ENCODE peak calls at places on chromosomes 12 and 14, in seven cellular contexts. D, C, W, V, P, J and E are unnamed samples.

GRCh38 chr12:115375188-115375991 is 691.4 kb upstream of the TBX3 start:
- DNase-seq in P (peak; percentile 78), J (no peak), C (peak; percentile 28), W (no peak), D (peak; percentile 62), V (peak; percentile 71), E (no peak)

GRCh38 chr12:53938276-53939140 is at the start of gene HOXC13:
- DNase-seq in V (peak; percentile 9), D (peak; percentile 51), P (peak; percentile 68), W (peak; percentile 81), C (peak; percentile 33), J (peak; percentile 55), E (peak; percentile 62)

GRCh38 chr12:102543931-102544485 is 63.6 kb upstream of the IGF1 start:
- DNase-seq in C (no peak), J (no peak), W (no peak), P (no peak), V (no peak), D (no peak), E (no peak)

GRCh38 chr14:106062502-106063272 is 536.3 kb downstream of the TMEM121 start:
- DNase-seq in P (no peak), D (no peak), C (no peak), V (no peak), J (no peak), W (no peak), E (no peak)

GRCh38 chr12:11863478-11863906 is 207.2 kb upstream of the BCL2L14 start:
- DNase-seq in V (peak; percentile 28), W (peak; percentile 29), D (peak; percentile 48), J (no peak), P (peak; percentile 17), C (no peak), E (peak; percentile 43)

GRCh38 chr12:53299101-53299453 is 418 bp upstream of the MYG1 start:
- DNase-seq in W (no peak), V (peak; percentile 91), J (no peak), P (peak; percentile 91), D (peak; percentile 48), C (peak; percentile 23), E (no peak)

GRCh38 chr12:4643747-4644146 is 5.1 kb downstream of the AKAP3 start:
- DNase-seq in C (no peak), W (no peak), D (no peak), J (no peak), V (no peak), P (no peak), E (no peak)

GRCh38 chr14:71397371-71397770 is 490.1 kb downstream of the PCNX1 start:
- DNase-seq in D (peak; percentile 59), P (no peak), W (no peak), C (no peak), J (no peak), V (no peak), E (no peak)

GRCh38 chr12:47964102-47964723 is 817 bp downstream of the TMEM106C start:
- DNase-seq in J (no peak), D (no peak), V (no peak), P (no peak), W (peak; percentile 41), C (no peak), E (peak; percentile 44)

GRCh38 chr12:25712169-25712568 is 159.1 kb upstream of the LMNTD1 start:
- DNase-seq in J (no peak), D (no peak), P (no peak), C (no peak), V (no peak), W (no peak), E (no peak)

DNA sequence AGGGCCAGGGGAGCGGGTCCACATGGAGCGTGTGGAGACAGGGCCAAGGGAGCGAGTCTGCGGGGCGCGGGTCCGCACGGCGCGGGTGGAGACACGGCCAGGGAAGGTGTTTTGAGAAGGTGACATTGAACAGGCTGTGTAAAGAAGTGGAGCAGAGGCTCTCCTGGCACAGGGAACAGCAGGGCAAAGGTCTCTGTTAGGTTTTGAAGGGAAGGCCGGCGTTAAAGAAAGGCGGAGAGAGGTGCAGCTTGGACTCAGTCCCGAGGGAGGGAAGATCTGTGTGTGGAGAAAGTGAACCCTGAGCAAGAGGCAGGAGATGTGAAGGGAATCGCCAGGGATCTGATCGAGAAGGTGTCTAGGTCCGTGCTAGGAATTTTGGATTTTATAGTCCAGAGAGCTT is 1.8 kb downstream of the PXMP2 start:
- DNase-seq in D (no peak), W (peak; percentile 55), J (no peak), P (no peak), V (no peak), C (peak; percentile 44), E (no peak)
- H3K4me3 ChIP-seq in D (no peak overlapping the region), W (no peak overlapping the region), J (peak overlapping the region; percentile 11), P (no peak overlapping the region), V (no peak overlapping the region), C (peak overlapping the region; percentile 20), E (no peak overlapping the region)

DNA sequence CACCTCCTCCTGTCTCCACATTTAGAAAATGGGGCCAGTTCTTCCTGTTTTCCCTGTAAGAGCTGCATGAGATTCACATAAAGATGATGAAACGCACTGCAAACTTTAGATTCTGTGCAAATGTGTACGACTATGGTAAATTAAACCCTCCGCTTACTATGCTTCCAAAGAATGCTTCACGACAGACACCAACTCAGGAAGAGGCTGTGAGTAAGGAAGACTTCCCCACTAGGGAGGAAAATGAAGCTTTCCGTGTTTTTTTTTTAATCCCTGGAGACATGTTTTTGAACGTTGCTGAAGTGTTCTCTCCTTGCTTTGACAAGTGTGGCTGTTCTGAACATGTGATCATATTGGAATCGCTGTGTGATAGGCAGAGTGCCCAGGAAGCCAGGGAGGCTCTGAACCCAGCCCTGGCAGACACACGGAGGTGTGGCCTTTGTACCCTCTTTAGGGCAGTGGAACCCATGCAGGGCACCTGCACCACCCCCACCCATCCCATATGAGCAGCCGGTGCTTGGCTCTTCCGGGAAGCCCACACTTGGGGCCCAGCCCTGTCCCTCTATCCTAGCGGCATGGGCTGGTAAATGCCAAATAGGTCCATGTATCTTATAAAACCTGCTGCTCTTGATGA is 7.5 kb upstream of the SYNE3 start:
- DNase-seq in J (no peak), D (peak; percentile 89), C (peak; percentile 79), P (peak; percentile 65), V (peak; percentile 92), W (no peak), E (no peak)
- H3K4me3 ChIP-seq in J (no peak overlapping the region), D (no peak overlapping the region), C (peak overlapping the region; percentile 54), P (no peak overlapping the region), V (no peak overlapping the region), W (no peak overlapping the region), E (no peak overlapping the region)

GRCh38 chr12:45732936-45733335 is 3.4 kb downstream of the ARID2 start:
- DNase-seq in D (no peak), V (peak; percentile 11), P (no peak), C (no peak), J (no peak), W (no peak), E (no peak)
- H3K4me3 ChIP-seq in D (no peak overlapping the region), V (no peak overlapping the region), P (no peak overlapping the region), C (peak overlapping the region; percentile 96), J (peak overlapping the region; percentile 73), W (no peak overlapping the region), E (no peak overlapping the region)

GRCh38 chr14:54488646-54489317 is at the start of gene GMFB:
- DNase-seq in V (peak; percentile 96), W (peak; percentile 93), C (peak; percentile 80), D (peak; percentile 95), P (peak; percentile 88), J (peak; percentile 93), E (peak; percentile 89)

GRCh38 chr14:54488318-54488645 is 498 bp downstream of the GMFB start:
- DNase-seq in W (no peak), V (no peak), D (no peak), C (no peak), P (no peak), J (no peak), E (no peak)

GRCh38 chr14:54490448-54490805 is 1.6 kb upstream of the GMFB start:
- DNase-seq in J (no peak), C (no peak), P (no peak), D (no peak), V (no peak), W (no peak), E (no peak)

GRCh38 chr14:54489318-54489683 is 521 bp upstream of the GMFB start:
- DNase-seq in D (no peak), C (no peak), W (no peak), J (no peak), P (no peak), V (no peak), E (no peak)

DNA sequence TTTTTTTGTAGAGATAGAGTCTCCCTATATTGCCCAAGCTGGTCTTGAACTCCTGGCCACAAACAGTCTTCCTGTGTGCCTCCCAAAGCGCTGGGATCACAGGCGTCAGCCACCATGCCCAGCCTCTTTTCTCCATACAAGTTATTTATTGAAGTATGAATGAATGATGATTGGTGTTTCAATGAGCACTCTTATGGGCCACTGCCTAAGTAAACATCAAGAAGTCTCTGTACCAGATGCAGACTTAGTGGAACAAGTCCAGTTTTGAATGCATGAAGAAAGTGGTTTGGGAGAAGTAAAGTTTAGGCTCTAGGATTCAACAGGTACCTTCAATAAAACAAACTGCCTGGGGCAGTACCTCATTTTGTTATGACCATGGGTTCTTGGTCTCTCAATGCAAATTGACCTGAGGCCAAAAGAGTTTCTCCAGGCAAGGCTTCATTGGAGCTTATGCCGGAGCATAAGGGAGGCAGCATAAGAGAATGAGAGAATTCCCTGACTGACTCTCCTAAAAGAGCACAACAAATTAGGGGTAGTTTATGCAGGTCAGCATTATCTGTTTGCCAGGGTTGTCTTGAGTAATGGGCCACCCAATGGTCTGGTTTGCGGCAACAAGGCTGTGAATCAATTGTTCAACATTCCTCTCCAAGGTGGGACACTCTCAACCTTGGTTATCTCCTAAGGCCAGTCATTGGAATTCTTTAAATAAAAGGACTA is 1.1 kb upstream of the GMFB start:
- DNase-seq in W (no peak), D (peak; percentile 15), J (no peak), V (no peak), C (no peak), P (peak; percentile 43), E (no peak)
- H3K4me3 ChIP-seq in W (no peak overlapping the region), D (peak overlapping the region; percentile 92), J (no peak overlapping the region), V (no peak overlapping the region), C (peak overlapping the region; percentile 90), P (peak overlapping the region; percentile 94), E (peak overlapping the region; percentile 83)